ENCODE peak calls at places on chromosomes 2 and 18, in ten cellular contexts. G, O, N, I, T, Y, A, R, H and L are unnamed samples.

GRCh38 chr2:88355486-88355885 is 97.0 kb downstream of the FOXI3 start:
- DNase-seq in G (no peak), O (no peak), N (peak; percentile 29), I (no peak), T (no peak), Y (no peak), A (no peak), R (no peak), H (no peak), L (no peak)

GRCh38 chr2:219252570-219252899 is 508 bp upstream of the TUBA4B start:
- DNase-seq in G (no peak), O (peak; percentile 52), N (no peak), I (no peak), T (no peak), Y (no peak), A (no peak), R (no peak), H (no peak), L (no peak)

GRCh38 chr18:58307441-58307840 is 263.4 kb downstream of the NEDD4L start:
- DNase-seq in G (no peak), O (peak; percentile 41), N (no peak), I (no peak), T (no peak), Y (no peak), A (no peak), R (no peak), H (no peak), L (no peak)

GRCh38 chr2:85695121-85695520 is 963 bp downstream of the GNLY start:
- DNase-seq in G (no peak), O (no peak), N (no peak), I (no peak), T (no peak), Y (no peak), A (no peak), R (no peak), H (no peak), L (no peak)

GRCh38 chr2:44941551-44942234 is at the start of gene SIX3:
- DNase-seq in G (no peak), O (peak; percentile 58), N (peak; percentile 78), I (no peak), T (peak; percentile 79), Y (peak; percentile 42), A (peak; percentile 65), R (peak; percentile 37), H (peak; percentile 61), L (peak; percentile 74)

GRCh38 chr2:170822885-170823799 is 6.5 kb downstream of the GAD1 start:
- DNase-seq in G (no peak), O (peak; percentile 39), N (peak; percentile 71), I (no peak), T (no peak), Y (no peak), A (no peak), R (no peak), H (no peak), L (no peak)

GRCh38 chr2:235500761-235501662 is 7.2 kb downstream of the AGAP1 start:
- DNase-seq in G (no peak), O (peak; percentile 77), N (no peak), I (no peak), T (no peak), Y (peak; percentile 37), A (peak; percentile 76), R (peak; percentile 66), H (peak; percentile 52), L (peak; percentile 65)

GRCh38 chr2:70767094-70767698 is 804 bp downstream of the ADD2 start:
- DNase-seq in G (no peak), O (no peak), N (peak; percentile 82), I (no peak), T (no peak), Y (no peak), A (no peak), R (no peak), H (peak; percentile 25), L (no peak)

GRCh38 chr18:35291166-35291565 is 1.1 kb upstream of the ZSCAN30 start:
- DNase-seq in G (no peak), O (no peak), N (no peak), I (no peak), T (no peak), Y (no peak), A (no peak), R (no peak), H (no peak), L (no peak)

GRCh38 chr2:45008296-45009129 is 739 bp downstream of the SIX2 start:
- DNase-seq in G (no peak), O (peak; percentile 41), N (peak; percentile 40), I (no peak), T (no peak), Y (no peak), A (peak; percentile 58), R (peak; percentile 14), H (no peak), L (peak; percentile 28)

GRCh38 chr2:202237787-202238233 is 587 bp downstream of the SUMO1 start:
- DNase-seq in G (peak; percentile 33), O (peak; percentile 87), N (peak; percentile 66), I (no peak), T (no peak), Y (peak; percentile 68), A (no peak), R (peak; percentile 70), H (peak; percentile 12), L (peak; percentile 34)

GRCh38 chr18:27447530-27447929 is 262.4 kb upstream of the CHST9 start:
- DNase-seq in G (no peak), O (no peak), N (no peak), I (no peak), T (no peak), Y (no peak), A (no peak), R (no peak), H (no peak), L (no peak)

GRCh38 chr2:20666364-20667150 is at the start of gene GDF7:
- DNase-seq in G (peak; percentile 46), O (no peak), N (peak; percentile 74), I (no peak), T (no peak), Y (no peak), A (no peak), R (peak; percentile 79), H (no peak), L (no peak)
- TF ChIP-seq EZH2 in G (peak; percentile 58), O (peak; percentile 84), N (peak; percentile 84), I (peak; percentile 72), T (no peak), Y (peak; percentile 76), A (no peak), R (peak; percentile 92), H (no peak), L (peak; percentile 89)

DNA sequence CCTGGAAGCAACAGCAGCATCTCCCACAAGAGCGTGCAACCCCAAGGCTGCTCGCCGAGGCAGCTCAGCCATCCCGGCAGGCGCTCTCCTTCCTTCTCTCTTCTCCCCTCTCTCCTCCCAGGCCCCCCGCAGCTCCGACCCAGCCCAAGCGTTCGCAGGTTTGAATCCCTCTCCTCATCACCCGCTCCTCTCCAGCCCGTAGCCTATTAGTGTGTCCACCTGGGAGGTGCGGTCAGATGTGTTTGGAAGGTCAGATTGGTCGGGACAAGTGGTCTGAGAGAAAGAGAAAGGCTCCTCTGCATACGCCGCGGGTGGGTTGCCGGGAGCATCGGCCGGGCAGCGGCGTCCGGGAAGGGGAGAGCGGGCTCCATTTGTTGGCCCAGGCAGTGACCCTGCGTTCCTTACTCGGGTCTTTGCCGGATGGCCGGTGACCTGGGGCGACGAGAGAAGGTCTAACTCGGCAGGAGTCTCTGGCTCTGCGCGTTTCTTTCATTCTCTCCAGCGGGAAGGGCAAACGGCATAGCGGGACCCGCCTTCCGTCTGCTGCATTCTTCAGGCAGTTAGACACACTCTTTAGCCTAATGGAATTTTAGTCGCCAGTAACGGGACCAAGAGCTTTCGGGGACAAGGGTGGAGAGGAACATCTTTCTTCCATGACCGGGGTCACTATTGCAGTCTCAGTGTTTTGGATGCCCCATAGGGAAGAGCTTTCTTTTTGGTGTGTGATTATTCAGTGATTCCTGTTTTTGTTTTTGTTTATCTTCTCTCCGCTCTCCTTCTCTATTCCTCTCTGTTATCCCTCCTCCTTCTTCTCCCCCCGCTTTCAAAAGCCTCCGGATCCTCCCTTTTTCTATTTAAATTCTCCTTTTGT is 1.1 kb upstream of the TMEFF2 start:
- DNase-seq in G (no peak), O (peak; percentile 65), N (peak; percentile 69), I (no peak), T (no peak), Y (no peak), A (no peak), R (peak; percentile 43), H (no peak), L (peak; percentile 19)
- TF ChIP-seq EZH2 in G (no peak), O (peak; percentile 26), N (no peak), I (peak; percentile 84), T (no peak), Y (peak; percentile 96), A (no peak), R (no peak), H (no peak), L (peak; percentile 94)

GRCh38 chr2:230541934-230542380 is 126.0 kb downstream of the SP100 start:
- DNase-seq in G (no peak), O (no peak), N (no peak), I (peak; percentile 54), T (no peak), Y (peak; percentile 65), A (no peak), R (no peak), H (no peak), L (peak; percentile 55)
- TF ChIP-seq EZH2 in G (no peak), O (no peak), N (no peak), I (no peak), T (no peak), Y (no peak), A (no peak), R (no peak), H (no peak), L (no peak)

GRCh38 chr18:9708882-9709877 is 1.1 kb downstream of the RAB31 start:
- DNase-seq in G (no peak), O (peak; percentile 62), N (peak; percentile 78), I (no peak), T (no peak), Y (no peak), A (peak; percentile 51), R (peak; percentile 24), H (peak; percentile 27), L (no peak)
- TF ChIP-seq EZH2 in G (no peak), O (no peak), N (peak; percentile 53), I (no peak), T (no peak), Y (no peak), A (no peak), R (no peak), H (no peak), L (no peak)

GRCh38 chr18:79782566-79783308 is 15.0 kb upstream of the KCNG2 start:
- DNase-seq in G (no peak), O (no peak), N (peak; percentile 45), I (no peak), T (no peak), Y (no peak), A (no peak), R (no peak), H (no peak), L (peak; percentile 9)
- TF ChIP-seq EZH2 in G (no peak), O (no peak), N (no peak), I (no peak), T (no peak), Y (no peak), A (no peak), R (no peak), H (no peak), L (no peak)